ENCODE peak calls at places on chromosome 22, in four cellular contexts. H, T, D and V are unnamed samples.
A peak's percentile ranks its signal among the peaks of the same experiment; 100 is the strongest.

GRCh38 chr22:19271856-19272535 is 19.5 kb downstream of the CLTCL1 start:
- DNase-seq in T (peak; percentile 55), D (peak; percentile 90), H (no peak), V (no peak)

GRCh38 chr22:29524440-29525191 is 28.9 kb downstream of the THOC5 start:
- DNase-seq in D (peak; percentile 26), H (no peak), T (peak; percentile 58), V (no peak)

GRCh38 chr22:23411739-23412138 is 168.4 kb downstream of the IGLL1 start:
- DNase-seq in D (no peak), H (no peak), T (no peak), V (no peak)

GRCh38 chr22:17724241-17724640 is 50.0 kb downstream of the BID start:
- DNase-seq in H (no peak), T (no peak), D (no peak), V (no peak)

GRCh38 chr22:44723801-44724200 is 21.8 kb downstream of the PRR5 start:
- DNase-seq in D (peak; percentile 54), H (no peak), T (no peak), V (no peak)

GRCh38 chr22:20566420-20567260 is 59.2 kb downstream of the MED15 start:
- DNase-seq in D (peak; percentile 41), H (no peak), T (no peak), V (no peak)

GRCh38 chr22:31342389-31343125 is 3.6 kb downstream of the PATZ1 start:
- DNase-seq in D (no peak), T (no peak), H (no peak), V (no peak)

GRCh38 chr22:46589141-46589748 is 30.9 kb upstream of the GRAMD4 start:
- DNase-seq in D (no peak), H (no peak), T (no peak), V (peak; percentile 40)

GRCh38 chr22:43533131-43533530 is 121.3 kb downstream of the MPPED1 start:
- DNase-seq in D (no peak), T (peak; percentile 27), H (no peak), V (no peak)

GRCh38 chr22:30038219-30038618 is 42.0 kb upstream of the HORMAD2 start:
- DNase-seq in T (no peak), H (no peak), D (peak; percentile 38), V (no peak)

GRCh38 chr22:27918351-27919221 is 470 bp downstream of the PITPNB start:
- DNase-seq in H (no peak), D (peak; percentile 41), T (peak; percentile 64), V (peak; percentile 56)

GRCh38 chr22:26620197-26620596 is 1.6 kb upstream of the CRYBA4 start:
- DNase-seq in D (no peak), T (no peak), H (no peak), V (no peak)

GRCh38 chr22:32796865-32797573 is 4.5 kb upstream of the TIMP3 start:
- DNase-seq in H (no peak), T (peak; percentile 76), D (peak; percentile 35), V (peak; percentile 25)

GRCh38 chr22:19879996-19880785 is 25.5 kb upstream of the GNB1L start:
- DNase-seq in H (no peak), T (peak; percentile 42), D (no peak), V (no peak)

GRCh38 chr22:39149915-39150847 is 2.3 kb downstream of the CBX7 start:
- DNase-seq in D (no peak), T (no peak), H (no peak), V (no peak)

GRCh38 chr22:33687464-33687863 is 232.8 kb downstream of the LARGE1 start:
- DNase-seq in D (no peak), H (no peak), T (no peak), V (no peak)

DNA sequence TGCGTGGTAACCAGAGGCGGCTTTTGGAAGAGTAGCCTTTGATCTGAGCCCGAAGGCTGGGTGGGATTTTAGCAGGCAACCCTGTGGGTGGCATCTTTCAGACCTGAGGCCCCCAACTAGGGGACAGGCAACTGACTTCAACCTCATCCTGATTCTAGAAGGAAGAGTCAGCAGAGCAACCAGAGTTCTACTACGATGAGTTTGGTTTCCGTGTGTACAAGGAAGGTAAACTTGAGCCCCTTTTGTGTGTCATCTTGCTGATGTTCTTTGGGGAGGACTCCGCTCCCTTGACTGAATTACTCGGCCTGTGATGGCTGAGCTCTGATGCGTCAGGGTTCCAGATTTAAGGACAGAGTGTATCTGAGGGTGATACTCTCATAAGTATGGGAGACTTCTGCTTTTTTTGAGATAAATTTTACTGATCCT is 31.6 kb downstream of the SGSM3 start:
- DNase-seq in T (peak; percentile 31), H (no peak), D (no peak), V (no peak)
- H3K27ac ChIP-seq in T (no peak overlapping the region), H (no peak overlapping the region), D (no peak overlapping the region), V (no peak overlapping the region)

DNA sequence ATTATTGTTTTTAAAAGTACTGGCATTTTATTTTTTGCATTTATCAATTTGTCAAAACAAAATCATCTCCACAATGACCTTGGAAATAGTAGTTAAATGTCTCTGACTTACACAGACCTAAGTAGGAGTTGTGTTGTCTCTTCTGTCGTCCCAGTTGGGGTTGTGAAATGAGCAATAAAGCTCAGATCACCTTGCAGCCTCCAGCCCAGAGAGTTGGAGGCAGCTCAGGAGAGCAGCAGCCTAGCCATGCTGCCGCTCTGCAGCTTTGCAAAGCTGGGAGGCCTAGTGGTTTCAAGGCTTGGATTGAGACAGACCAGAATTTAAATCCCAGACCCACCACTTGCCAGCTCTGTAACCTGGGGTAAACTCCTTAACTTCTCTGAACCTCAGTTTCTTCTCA is 65.2 kb upstream of the CRYBB3 start:
- DNase-seq in T (no peak), H (no peak), D (no peak), V (no peak)
- H3K27ac ChIP-seq in T (peak overlapping the region; percentile 63), H (peak overlapping the region; percentile 89), D (no peak overlapping the region), V (peak overlapping the region; percentile 79)

GRCh38 chr22:37657590-37658132 is 862 bp upstream of the PDXP start:
- DNase-seq in H (no peak), T (no peak), D (no peak), V (no peak)
- H3K27ac ChIP-seq in H (peak overlapping the region; percentile 85), T (peak overlapping the region; percentile 46), D (peak overlapping the region; percentile 80), V (peak overlapping the region; percentile 55)

DNA sequence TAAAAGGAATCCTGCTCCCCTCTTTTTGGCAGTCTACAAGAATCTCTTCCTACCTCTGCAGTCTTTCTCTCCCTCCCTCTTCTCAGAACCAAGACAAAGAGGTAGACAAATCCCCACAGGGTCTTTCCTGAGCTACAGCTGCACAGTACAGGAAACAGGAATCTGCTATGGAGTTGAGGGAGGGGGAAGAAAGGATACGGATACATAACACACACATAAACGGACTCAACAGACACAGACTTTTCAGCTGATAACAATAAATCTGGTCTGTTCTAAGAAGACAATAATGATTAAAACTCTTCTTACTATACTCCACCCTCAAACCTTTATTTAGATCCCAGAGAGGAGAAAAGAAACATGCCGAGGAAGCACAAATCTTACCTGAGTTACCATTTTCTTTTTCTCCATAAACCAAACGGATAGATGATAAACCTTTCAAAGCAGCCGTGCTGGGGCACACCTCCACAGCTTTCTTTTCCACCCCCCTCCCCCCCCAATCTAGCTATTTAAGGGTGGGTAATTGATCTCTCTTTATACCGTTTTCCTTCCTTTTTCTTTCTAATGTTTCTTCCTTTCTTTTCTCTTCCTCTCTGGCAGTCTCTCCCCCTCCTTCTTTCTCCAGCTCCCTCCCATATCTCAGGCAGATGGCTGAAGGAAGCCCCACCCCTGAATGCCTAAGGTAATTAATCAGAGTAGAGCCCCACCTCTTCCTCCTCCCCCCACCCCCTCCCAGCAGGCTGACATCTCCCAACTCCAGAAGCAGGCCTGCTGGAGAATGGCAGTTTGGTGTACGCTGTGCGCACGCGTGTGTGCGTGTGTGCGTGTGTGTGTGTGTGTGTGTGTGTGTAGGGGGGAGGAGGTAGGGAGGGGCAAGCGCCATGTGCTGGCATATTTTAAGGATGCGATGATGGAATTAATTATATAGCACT is 122.4 kb downstream of the APOL5 start:
- DNase-seq in D (peak; percentile 97), T (peak; percentile 63), H (peak; percentile 22), V (peak; percentile 92)
- H3K27ac ChIP-seq in D (peak overlapping the region; percentile 90), T (peak overlapping the region; percentile 25), H (peak overlapping the region; percentile 88), V (peak overlapping the region; percentile 87)

DNA sequence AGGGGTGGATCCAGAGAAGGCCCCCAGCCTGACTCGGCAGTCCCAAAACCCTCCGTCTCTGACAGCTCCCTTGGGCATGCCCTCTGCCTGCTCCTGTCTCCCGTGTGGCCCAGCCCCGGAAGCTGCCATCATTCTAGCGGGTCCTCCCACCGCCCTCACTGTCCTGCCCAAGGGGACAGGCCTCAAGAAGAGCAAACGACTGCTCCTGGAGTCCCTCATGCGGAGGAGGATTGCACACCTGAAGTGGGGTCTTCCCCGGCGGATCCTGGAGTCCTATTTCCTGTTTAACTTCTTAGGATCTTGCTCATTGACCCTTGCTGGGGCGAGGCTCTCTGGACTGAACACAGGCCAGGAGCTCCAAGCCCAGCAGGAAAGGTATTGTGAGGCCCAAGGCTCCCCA is 2.6 kb upstream of the MEI1 start:
- DNase-seq in H (no peak), D (no peak), T (no peak), V (peak; percentile 41)
- H3K27ac ChIP-seq in H (peak overlapping the region; percentile 37), D (peak overlapping the region; percentile 82), T (no peak overlapping the region), V (no peak overlapping the region)